ENCODE peak calls at places on chromosomes 13 and 19, in eight cellular contexts. M, W, V, H, A, P, E and I are unnamed samples. For H3K36me3, the result is how much of the 10 kb centered on the place peaks cover.

GRCh38 chr19:42422576-42423461 is 4.4 kb downstream of the LIPE start:
- DNase-seq in M (no peak), W (peak), V (peak), H (no peak), A (no peak), P (peak), E (no peak), I (no peak)

GRCh38 chr13:80339841-80340642 is 884 bp downstream of the SPRY2 start:
- DNase-seq in M (no peak), W (no peak), V (peak), H (peak), A (peak), P (peak), E (peak), I (no peak)

GRCh38 chr19:3366761-3367571 is 583 bp downstream of the NFIC start:
- DNase-seq in M (no peak), W (no peak), V (peak), H (no peak), A (peak), P (peak), E (no peak), I (no peak)

GRCh38 chr13:48532146-48532472 is 771 bp downstream of the RCBTB2 start:
- DNase-seq in M (no peak), W (no peak), V (no peak), H (peak), A (peak), P (no peak), E (peak), I (no peak)

GRCh38 chr13:20492641-20493040 is 33.0 kb downstream of the CRYL1 start:
- DNase-seq in M (peak), W (peak), V (no peak), H (peak), A (peak), P (peak), E (peak), I (no peak)

GRCh38 chr13:93227280-93227905 is 786 bp downstream of the GPC6 start:
- DNase-seq in M (no peak), W (no peak), V (no peak), H (peak), A (peak), P (peak), E (peak), I (peak)

GRCh38 chr19:7987084-7987768 is 18.2 kb downstream of the ELAVL1 start:
- DNase-seq in M (no peak), W (no peak), V (no peak), H (no peak), A (no peak), P (no peak), E (no peak), I (no peak)

GRCh38 chr13:49020940-49021548 is 45.3 kb downstream of the FNDC3A start:
- DNase-seq in M (no peak), W (peak), V (no peak), H (peak), A (peak), P (no peak), E (no peak), I (no peak)

GRCh38 chr19:47778089-47778953 is at the start of gene SELENOW:
- DNase-seq in M (peak), W (peak), V (peak), H (peak), A (peak), P (peak), E (peak), I (no peak)

GRCh38 chr19:33278403-33279269 is 23.7 kb downstream of the CEBPA start:
- DNase-seq in M (no peak), W (no peak), V (no peak), H (no peak), A (no peak), P (no peak), E (no peak), I (no peak)

GRCh38 chr19:3511506-3512251 is 5.6 kb downstream of the FZR1 start:
- DNase-seq in M (no peak), W (no peak), V (no peak), H (no peak), A (no peak), P (no peak), E (no peak), I (no peak)

GRCh38 chr19:31355330-31356289 is 6.4 kb upstream of the TSHZ3 start:
- DNase-seq in M (no peak), W (no peak), V (no peak), H (no peak), A (peak), P (no peak), E (no peak), I (no peak)

GRCh38 chr19:45713141-45713540 is 17.6 kb downstream of the FBXO46 start:
- DNase-seq in M (no peak), W (no peak), V (no peak), H (no peak), A (no peak), P (no peak), E (no peak), I (no peak)

GRCh38 chr19:19021115-19021514 is 12.2 kb downstream of the SUGP2 start:
- DNase-seq in M (no peak), W (peak), V (no peak), H (peak), A (no peak), P (no peak), E (peak), I (peak)

GRCh38 chr13:73497430-73497829 is 438.6 kb downstream of the KLF5 start:
- DNase-seq in M (no peak), W (peak), V (no peak), H (no peak), A (no peak), P (no peak), E (no peak), I (no peak)

GRCh38 chr19:11848594-11849263 is at the start of gene ZNF439:
- DNase-seq in M (no peak), W (peak), V (peak), H (peak), A (peak), P (peak), E (peak), I (peak)

GRCh38 chr13:91493442-91493841 is 95.0 kb downstream of the GPC5 start:
- DNase-seq in M (no peak), W (no peak), V (no peak), H (no peak), A (no peak), P (no peak), E (no peak), I (no peak)

GRCh38 chr19:12159773-12160414 is 3.0 kb upstream of the ZNF136 start:
- DNase-seq in M (no peak), W (no peak), V (no peak), H (no peak), A (peak), P (no peak), E (no peak), I (no peak)

GRCh38 chr19:42313096-42313839 is at the start of gene TMEM145:
- DNase-seq in M (no peak), W (no peak), V (peak), H (peak), A (peak), P (peak), E (peak), I (no peak)

GRCh38 chr19:48614436-48615144 is at the start of gene FAM83E:
- DNase-seq in M (no peak), W (peak), V (peak), H (no peak), A (peak), P (peak), E (no peak), I (no peak)

GRCh38 chr13:74111399-74111798 is 22.8 kb downstream of the KLF12 start:
- DNase-seq in M (no peak), W (no peak), V (no peak), H (no peak), A (no peak), P (no peak), E (no peak), I (no peak)

GRCh38 chr19:6772028-6772865 is at the start of gene VAV1:
- DNase-seq in M (no peak), W (no peak), V (no peak), H (no peak), A (no peak), P (peak), E (no peak), I (no peak)

GRCh38 chr19:29365836-29366417 is 153.0 kb upstream of the UQCRFS1 start:
- DNase-seq in M (no peak), W (no peak), V (no peak), H (no peak), A (no peak), P (no peak), E (no peak), I (no peak)

GRCh38 chr13:42266464-42266863 is 5.5 kb upstream of the AKAP11 start:
- DNase-seq in M (no peak), W (no peak), V (no peak), H (peak), A (no peak), P (no peak), E (peak), I (no peak)

GRCh38 chr19:49272204-49272603 is 52.8 kb downstream of the SLC6A16 start:
- DNase-seq in M (peak), W (peak), V (no peak), H (peak), A (no peak), P (no peak), E (peak), I (peak)

GRCh38 chr19:17846146-17846545 is 1.6 kb downstream of the JAK3 start:
- DNase-seq in M (no peak), W (no peak), V (no peak), H (no peak), A (no peak), P (peak), E (no peak), I (no peak)

GRCh38 chr19:16447015-16447384 is 24.8 kb downstream of the EPS15L1 start:
- DNase-seq in M (no peak), W (peak), V (peak), H (peak), A (no peak), P (peak), E (peak), I (peak)

GRCh38 chr13:80363890-80364503 is 23.1 kb upstream of the SPRY2 start:
- DNase-seq in M (no peak), W (peak), V (no peak), H (no peak), A (peak), P (no peak), E (peak), I (no peak)

GRCh38 chr13:77028202-77028601 is 1.2 kb upstream of the FBXL3 start:
- DNase-seq in M (no peak), W (no peak), V (peak), H (no peak), A (no peak), P (no peak), E (no peak), I (no peak)

GRCh38 chr19:10295847-10296591 is 6.3 kb downstream of the ICAM5 start:
- DNase-seq in M (no peak), W (no peak), V (no peak), H (no peak), A (peak), P (no peak), E (no peak), I (no peak)

GRCh38 chr19:42531313-42531712 is 3.0 kb upstream of the CEACAM1 start:
- DNase-seq in M (no peak), W (peak), V (no peak), H (no peak), A (no peak), P (no peak), E (no peak), I (no peak)

GRCh38 chr19:14563989-14564650 is 7.7 kb downstream of the NDUFB7 start:
- DNase-seq in M (peak), W (peak), V (no peak), H (no peak), A (peak), P (no peak), E (no peak), I (no peak)

GRCh38 chr13:99354371-99354951 is 47.3 kb upstream of the GPR183 start:
- DNase-seq in M (no peak), W (no peak), V (no peak), H (no peak), A (no peak), P (no peak), E (no peak), I (no peak)

GRCh38 chr19:43504426-43505185 is at the start of gene PHLDB3:
- DNase-seq in M (no peak), W (no peak), V (peak), H (no peak), A (no peak), P (peak), E (peak), I (no peak)

GRCh38 chr19:485583-486236 is 10.6 kb upstream of the MADCAM1 start:
- DNase-seq in M (no peak), W (peak), V (peak), H (peak), A (peak), P (no peak), E (no peak), I (no peak)

GRCh38 chr13:43008591-43008990 is 14.8 kb upstream of the DNAJC15 start:
- DNase-seq in M (no peak), W (no peak), V (no peak), H (no peak), A (no peak), P (no peak), E (no peak), I (no peak)

GRCh38 chr19:3849092-3849491 is 19.7 kb downstream of the ZFR2 start:
- DNase-seq in M (peak), W (peak), V (no peak), H (no peak), A (peak), P (peak), E (no peak), I (no peak)

GRCh38 chr13:113445791-113446487 is 7.3 kb downstream of the ADPRHL1 start:
- DNase-seq in M (no peak), W (no peak), V (no peak), H (no peak), A (no peak), P (no peak), E (no peak), I (no peak)
- TF ChIP-seq CTCF in M (no peak), W (no peak), V (no peak), H (no peak), A (no peak), P (no peak), E (no peak), I (no peak)

GRCh38 chr13:71875823-71876222 is 8.8 kb upstream of the DACH1 start:
- DNase-seq in M (no peak), W (no peak), V (no peak), H (no peak), A (no peak), P (no peak), E (no peak), I (no peak)
- H3K4me3 ChIP-seq in M (no peak), W (no peak), V (no peak), H (no peak), A (no peak), P (no peak), E (no peak), I (no peak)

DNA sequence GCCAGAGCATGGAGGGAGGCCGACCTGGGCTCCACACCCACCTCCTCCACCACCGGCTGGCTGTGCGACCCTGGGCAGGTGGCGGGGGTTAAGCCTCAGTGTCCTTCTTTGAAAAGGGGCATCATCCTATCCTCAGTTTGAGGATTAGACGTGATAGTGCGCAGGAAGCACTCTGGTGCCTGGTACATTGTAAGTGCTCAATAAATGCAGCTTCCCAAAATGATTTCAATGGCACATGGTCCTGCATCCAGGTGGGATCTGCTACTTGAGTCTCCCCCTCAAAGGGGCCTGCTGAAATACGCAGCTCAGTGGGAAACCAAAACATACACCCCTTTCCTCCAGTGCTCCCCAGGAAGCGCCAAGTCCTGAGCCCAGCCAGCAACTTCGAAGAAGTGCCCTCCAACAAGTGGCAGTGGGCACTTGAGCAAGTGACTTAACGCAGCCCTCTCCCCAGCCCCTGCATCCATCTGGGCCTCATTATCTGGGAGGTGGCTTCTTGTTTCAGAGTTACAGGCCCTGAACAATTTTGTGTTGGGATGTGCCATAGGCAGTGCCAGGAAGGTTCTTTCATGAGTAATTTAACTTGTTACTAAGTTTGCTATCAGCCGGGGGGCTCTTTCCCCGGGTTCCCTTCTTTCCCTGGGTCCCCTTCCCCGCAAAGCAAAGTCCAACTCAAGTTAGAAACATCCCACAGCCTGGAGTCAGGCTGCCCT is 17.9 kb downstream of the ACTN4 start:
- DNase-seq in M (no peak), W (no peak), V (no peak), H (no peak), A (no peak), P (no peak), E (no peak), I (no peak)
- H3K36me3 ChIP-seq in M (under half), W (under half), V (under half), H (under half), A (under half), P (under half), E (under half), I (under half)

DNA sequence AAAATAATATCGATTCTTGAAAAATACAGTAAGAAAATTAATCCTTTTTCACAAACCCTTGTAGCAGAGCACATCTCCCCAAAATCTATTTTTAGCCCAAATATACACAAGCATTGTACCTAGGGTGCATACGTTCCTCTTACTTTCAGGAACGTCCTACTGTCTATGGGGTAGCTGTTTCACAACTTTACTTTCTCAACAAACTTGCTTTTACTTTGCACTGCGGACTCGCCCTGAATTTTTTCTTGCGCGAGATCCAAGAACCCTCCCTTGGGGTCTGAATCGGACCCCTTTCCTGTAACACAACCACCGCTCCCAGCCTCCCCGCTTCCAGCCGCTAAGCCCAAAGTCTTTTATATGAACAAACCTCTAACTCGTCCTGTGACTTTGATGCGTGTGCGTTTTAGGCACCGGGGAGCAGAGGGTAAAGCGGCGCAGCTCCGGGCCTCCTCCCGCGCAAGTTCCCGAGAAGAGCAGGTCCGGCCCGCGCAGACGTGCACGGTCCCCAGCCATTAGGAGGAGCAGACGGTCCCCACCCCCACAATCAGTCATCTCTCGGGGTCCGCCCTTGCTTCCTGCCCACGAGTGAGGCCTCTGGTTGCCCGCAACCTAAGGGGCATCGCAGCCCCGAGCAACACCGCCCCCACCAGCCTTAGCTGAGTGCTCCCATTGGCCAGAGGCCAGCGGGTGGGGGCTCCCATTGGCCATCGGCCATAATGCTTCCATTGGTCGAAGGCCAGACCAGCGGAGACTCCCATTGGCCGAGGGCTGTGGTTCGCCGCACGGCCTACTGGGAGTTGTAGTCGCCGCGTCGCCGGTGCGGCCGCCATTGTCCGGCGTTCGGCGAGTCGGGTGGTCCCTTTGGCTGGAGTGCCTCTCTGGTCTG is at the start of gene ZNF8:
- DNase-seq in M (peak), W (peak), V (peak), H (peak), A (peak), P (peak), E (peak), I (peak)
- TF ChIP-seq CTCF in M (no peak), W (peak), V (no peak), H (no peak), A (no peak), P (no peak), E (no peak), I (no peak)

DNA sequence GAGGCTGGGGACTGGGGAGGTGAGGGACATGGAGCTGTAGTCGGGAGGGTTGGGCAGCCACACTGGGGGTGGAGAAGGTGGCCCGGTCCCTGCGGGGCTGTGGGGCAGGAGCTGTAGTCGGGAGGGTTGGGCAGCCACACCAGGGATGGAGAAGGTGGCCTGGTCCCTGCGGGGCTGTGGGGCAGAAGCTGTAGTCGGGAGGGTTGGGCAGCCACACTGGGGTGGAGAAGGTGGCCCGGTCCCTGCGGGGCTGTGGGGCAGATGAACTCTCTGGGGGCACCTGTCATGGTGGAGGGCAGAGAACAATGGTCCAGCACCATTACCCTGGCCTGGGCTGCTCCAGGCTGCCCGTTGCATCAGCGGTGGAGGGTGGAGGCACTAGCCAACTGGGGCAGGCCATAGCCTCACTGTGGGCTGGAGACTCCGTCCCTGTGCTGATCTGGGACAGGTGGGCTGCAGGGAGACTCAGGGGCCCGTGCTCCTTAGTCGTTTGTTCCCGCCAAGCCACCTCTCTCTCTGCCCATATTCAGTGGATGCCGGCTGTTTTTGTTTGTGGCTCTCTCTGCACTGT is 51.4 kb downstream of the ATP11A start:
- DNase-seq in M (no peak), W (no peak), V (no peak), H (no peak), A (no peak), P (no peak), E (no peak), I (no peak)
- H3K4me3 ChIP-seq in M (no peak), W (no peak), V (no peak), H (no peak), A (no peak), P (no peak), E (no peak), I (no peak)

DNA sequence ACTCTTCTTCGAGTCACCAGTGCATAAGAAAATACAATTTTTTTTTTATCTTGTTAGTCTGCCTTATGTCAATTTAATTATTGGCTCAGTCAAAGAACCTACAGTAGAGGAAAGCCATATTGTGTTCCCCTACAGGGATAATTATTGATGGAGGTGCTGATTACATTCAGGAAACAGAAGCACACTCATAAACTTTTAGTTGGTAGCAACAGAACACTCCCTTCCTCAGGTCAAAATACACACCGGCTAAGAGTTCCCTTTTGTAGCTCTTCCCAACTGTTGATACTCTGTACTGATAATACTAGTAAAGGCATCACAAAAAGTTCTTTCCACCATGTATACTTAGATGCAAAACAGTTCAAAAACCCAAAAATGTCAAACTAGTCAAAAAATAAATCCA is 18.4 kb downstream of the FOXO1 start:
- DNase-seq in M (no peak), W (no peak), V (no peak), H (no peak), A (no peak), P (no peak), E (no peak), I (no peak)
- H3K36me3 ChIP-seq in M (under half), W (under half), V (under half), H (under half), A (under half), P (under half), E (under half), I (under half)